ENCODE peak calls at places on chromosome 22, in seven cellular contexts. A is mesenchymal stem cell, M is spleen, I is cardiac muscle cell, N is RWPE2, C is sigmoid colon, Y is heart left ventricle. J is an unnamed sample.

GRCh38 chr22:28282346-28282745 is 363.3 kb upstream of the PITPNB start:
- DNase-seq in Y (no peak), I (no peak), A (peak; percentile 24), N (no peak), C (no peak), M (no peak), J (no peak)

GRCh38 chr22:24067587-24068376 is 56.7 kb downstream of the CABIN1 start:
- DNase-seq in N (no peak), M (no peak), C (peak; percentile 37), A (no peak), I (no peak), Y (no peak), J (no peak)

GRCh38 chr22:47690586-47690985 is 928.1 kb downstream of the TBC1D22A start:
- DNase-seq in C (no peak), N (no peak), I (no peak), Y (no peak), A (no peak), M (no peak), J (no peak)

GRCh38 chr22:30208631-30209603 is 37.6 kb downstream of the LIF start:
- DNase-seq in I (no peak), C (peak; percentile 89), M (no peak), Y (peak; percentile 88), A (peak; percentile 94), N (no peak), J (peak; percentile 76)

GRCh38 chr22:39362271-39362670 is 12.5 kb downstream of the SYNGR1 start:
- DNase-seq in I (no peak), Y (no peak), M (no peak), N (no peak), C (no peak), A (no peak), J (no peak)

GRCh38 chr22:37503850-37504249 is 15.4 kb downstream of the CARD10 start:
- DNase-seq in N (no peak), A (no peak), I (no peak), M (no peak), Y (peak; percentile 64), C (no peak), J (no peak)

GRCh38 chr22:24706050-24706449 is 68.5 kb downstream of the PIWIL3 start:
- DNase-seq in N (no peak), Y (no peak), C (no peak), A (no peak), I (no peak), M (no peak), J (no peak)

GRCh38 chr22:28594784-28595324 is 84.8 kb downstream of the TTC28 start:
- DNase-seq in A (peak; percentile 68), M (no peak), Y (no peak), I (peak; percentile 73), C (no peak), N (no peak), J (no peak)

GRCh38 chr22:47598864-47599263 is 836.4 kb downstream of the TBC1D22A start:
- DNase-seq in C (peak; percentile 22), N (no peak), Y (no peak), A (no peak), M (no peak), I (no peak), J (peak; percentile 25)

GRCh38 chr22:30196141-30196866 is 50.3 kb downstream of the LIF start:
- DNase-seq in A (peak; percentile 99), I (peak; percentile 52), Y (peak; percentile 91), C (peak; percentile 92), N (peak; percentile 92), M (peak; percentile 91), J (peak; percentile 98)

GRCh38 chr22:37462983-37463382 is 23.2 kb downstream of the MFNG start:
- DNase-seq in M (no peak), A (peak; percentile 64), C (no peak), I (peak; percentile 86), Y (no peak), N (no peak), J (no peak)

GRCh38 chr22:28230682-28231081 is 311.6 kb upstream of the PITPNB start:
- DNase-seq in C (no peak), M (no peak), A (no peak), I (no peak), N (no peak), Y (no peak), J (no peak)

GRCh38 chr22:17167486-17167885 is 8.4 kb upstream of the HDHD5 start:
- DNase-seq in C (no peak), Y (peak; percentile 78), A (no peak), N (no peak), I (no peak), M (no peak), J (no peak)

DNA sequence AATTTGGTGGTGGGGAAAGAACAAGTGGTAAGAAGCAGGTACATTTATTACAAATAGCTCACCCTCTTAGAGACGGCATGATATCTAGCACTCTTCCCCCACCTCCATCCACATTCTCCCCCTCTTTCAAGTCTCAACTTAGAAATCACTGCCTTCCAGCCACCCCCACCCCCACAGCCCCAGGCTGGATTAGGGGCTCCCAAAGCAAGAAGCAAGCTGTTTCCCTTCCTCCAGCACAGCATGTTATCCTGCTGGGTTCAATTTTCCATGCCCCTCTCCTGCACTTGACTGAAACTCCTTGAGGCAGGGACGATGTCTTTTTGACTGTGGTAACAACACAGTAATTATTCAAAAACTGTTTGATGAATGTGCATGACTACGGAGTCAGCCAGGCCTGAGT is 350.7 kb downstream of the LARGE1 start:
- DNase-seq in A (no peak), Y (no peak), N (no peak), M (no peak), I (peak; percentile 15), C (no peak), J (no peak)
- H3K4me1 ChIP-seq in A (peaks cover 14% of the 10 kb centered on the region), Y (peaks cover 24% of the 10 kb centered on the region), N (no peaks in the 10 kb centered on the region), M (no peaks in the 10 kb centered on the region), I (peaks cover 21% of the 10 kb centered on the region), C (peaks cover 13% of the 10 kb centered on the region), J (no peaks in the 10 kb centered on the region)

DNA sequence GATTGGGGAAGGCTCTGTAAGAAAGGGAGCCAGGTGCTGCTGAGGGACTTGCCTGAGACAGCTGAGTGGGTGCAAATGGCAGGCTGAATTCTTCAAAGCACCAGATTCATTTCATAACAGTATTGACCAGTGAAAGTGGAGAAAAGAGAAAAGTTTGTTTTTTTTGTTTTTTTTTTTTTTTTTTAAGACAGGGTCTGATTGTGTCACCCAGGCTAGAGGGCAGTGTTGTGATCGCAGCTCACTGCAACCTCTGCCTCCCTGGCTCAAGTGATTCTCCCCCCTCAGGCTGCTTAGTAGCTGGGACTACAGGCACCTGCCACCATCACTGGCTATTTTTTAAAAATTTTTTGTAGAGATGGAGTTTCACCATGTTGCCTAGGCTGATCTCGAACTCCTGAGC is 494.0 kb downstream of the MIAT start:
- DNase-seq in I (no peak), M (no peak), N (no peak), A (no peak), Y (no peak), C (no peak), J (no peak)
- H3K27ac ChIP-seq in I (no peak overlapping the region), M (no peak overlapping the region), N (no peak overlapping the region), A (no peak overlapping the region), Y (no peak overlapping the region), C (no peak overlapping the region), J (no peak overlapping the region)

GRCh38 chr22:40594346-40594745 is 42.2 kb downstream of the MRTFA start:
- DNase-seq in I (no peak), M (no peak), C (no peak), Y (no peak), A (no peak), N (no peak), J (no peak)

GRCh38 chr22:40592352-40593113 is 44.0 kb downstream of the MRTFA start:
- DNase-seq in C (no peak), Y (no peak), A (no peak), N (no peak), M (no peak), I (no peak), J (no peak)

GRCh38 chr22:40594924-40595323 is 41.6 kb downstream of the MRTFA start:
- DNase-seq in Y (no peak), M (no peak), C (no peak), N (no peak), I (no peak), A (no peak), J (no peak)

GRCh38 chr22:40595497-40596234 is 40.9 kb downstream of the MRTFA start:
- DNase-seq in I (no peak), A (no peak), N (no peak), M (no peak), C (no peak), Y (no peak), J (no peak)

DNA sequence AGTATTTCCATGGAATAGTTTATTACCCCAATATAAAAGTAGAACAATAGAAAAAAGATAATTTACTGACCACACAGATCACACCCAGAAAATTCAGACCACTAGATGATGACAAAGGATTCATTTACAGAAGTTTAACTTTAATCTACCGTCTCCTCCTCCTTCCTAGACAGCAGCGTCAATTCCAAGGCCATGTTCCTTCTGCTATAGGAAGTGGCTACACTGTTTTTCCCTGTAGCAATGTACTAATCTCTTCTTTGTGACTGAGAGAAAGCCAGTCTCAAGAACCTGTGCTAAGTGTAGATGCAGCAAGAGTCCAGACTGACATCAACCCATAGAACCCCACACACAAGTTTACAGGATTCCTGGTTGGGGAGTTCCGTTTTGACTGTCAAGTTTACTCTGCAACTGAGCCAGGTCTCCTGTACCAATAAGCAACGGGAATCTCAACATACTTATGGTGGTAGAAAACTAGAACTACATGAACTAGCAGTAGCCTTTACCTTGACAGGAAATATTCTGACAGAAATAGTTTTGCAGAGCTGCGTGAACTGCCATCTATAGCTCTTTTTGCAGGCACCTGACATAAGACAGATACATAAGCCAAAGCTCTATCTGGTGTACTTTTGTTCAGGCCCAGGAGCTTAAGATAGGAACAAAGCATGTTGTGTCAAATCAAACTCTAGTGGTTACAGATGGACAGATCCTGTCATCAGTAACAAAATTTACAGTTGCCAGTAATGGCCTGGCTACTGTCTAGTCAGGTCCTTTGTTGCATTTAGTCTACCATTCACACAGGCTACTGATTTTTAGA is 42.9 kb downstream of the MRTFA start:
- DNase-seq in A (no peak), N (no peak), I (peak; percentile 69), C (no peak), Y (no peak), M (no peak), J (no peak)
- H3K4me1 ChIP-seq in A (peaks cover 2% of the 10 kb centered on the region), N (peaks cover 69% of the 10 kb centered on the region), I (peaks cover 55% of the 10 kb centered on the region), C (peaks cover 61% of the 10 kb centered on the region), Y (peaks cover 45% of the 10 kb centered on the region), M (no peaks in the 10 kb centered on the region), J (peaks cover 16% of the 10 kb centered on the region)

GRCh38 chr22:35923026-35923425 is 105.6 kb downstream of the RBFOX2 start:
- DNase-seq in M (no peak), I (no peak), C (no peak), Y (no peak), A (no peak), N (no peak), J (no peak)

GRCh38 chr22:35918466-35918865 is 110.2 kb downstream of the RBFOX2 start:
- DNase-seq in A (no peak), N (no peak), Y (no peak), I (no peak), M (no peak), C (no peak), J (no peak)

GRCh38 chr22:35919002-35919542 is 109.6 kb downstream of the RBFOX2 start:
- DNase-seq in M (no peak), Y (no peak), C (no peak), A (no peak), N (no peak), I (no peak), J (no peak)

GRCh38 chr22:35917651-35918050 is 111.0 kb downstream of the RBFOX2 start:
- DNase-seq in Y (no peak), I (no peak), C (no peak), M (no peak), N (no peak), A (no peak), J (no peak)

DNA sequence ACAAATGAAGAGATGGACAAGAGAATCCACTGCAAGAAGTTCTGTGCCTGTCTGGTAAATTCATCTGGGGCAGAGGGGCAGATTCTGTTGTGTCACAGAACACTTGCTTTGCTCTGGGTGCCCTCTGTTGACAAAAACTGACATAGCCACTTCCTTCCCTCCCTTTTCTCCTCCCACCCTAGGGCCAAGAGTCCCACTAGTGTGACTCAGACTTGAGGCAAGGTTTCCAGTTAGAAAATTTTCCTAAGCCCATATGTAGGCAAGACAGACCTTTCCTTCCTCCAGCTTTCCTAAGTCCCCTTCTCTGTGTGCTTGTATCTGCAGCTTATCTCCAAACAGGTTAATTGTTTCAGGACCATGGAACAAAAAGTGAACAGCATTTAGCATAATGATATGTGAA is 106.8 kb downstream of the RBFOX2 start:
- DNase-seq in N (no peak), C (peak; percentile 90), I (peak; percentile 81), A (peak; percentile 96), Y (peak; percentile 71), M (no peak), J (peak; percentile 83)
- H3K27ac ChIP-seq in N (peak overlapping the region; percentile 52), C (peak overlapping the region; percentile 85), I (peak overlapping the region; percentile 71), A (no peak overlapping the region), Y (peak overlapping the region; percentile 58), M (no peak overlapping the region), J (peak overlapping the region; percentile 54)

J was measured in SJSA1.